ENCODE peak calls at places on chromosomes 4 and X, in eight cellular contexts. Y is foreskin fibroblast, B is psoas muscle, J is HFF-Myc, A is fibroblast of lung, Z is colonic mucosa, S is heart left ventricle, X is Caco-2. G is an unnamed sample.

GRCh38 chr4:109334129-109334528 is 31.7 kb upstream of the COL25A1 start:
- DNase-seq in Y (no peak), B (no peak), J (no peak), A (peak; percentile 56), Z (no peak), S (no peak), X (no peak), G (no peak)

GRCh38 chr4:163693776-163694175 is 199.3 kb downstream of the TMA16 start:
- DNase-seq in Y (peak; percentile 33), B (no peak), J (no peak), A (peak; percentile 92), Z (no peak), S (no peak), X (no peak), G (peak; percentile 49)

GRCh38 chr4:84319124-84319523 is 180.0 kb downstream of the NKX6-1 start:
- DNase-seq in Y (no peak), B (peak; percentile 78), J (no peak), A (peak; percentile 50), Z (peak; percentile 24), S (no peak), X (no peak), G (peak; percentile 8)

GRCh38 chr4:121484633-121485032 is 103.8 kb upstream of the QRFPR start:
- DNase-seq in Y (peak; percentile 81), B (no peak), J (peak; percentile 15), A (peak; percentile 48), Z (no peak), S (peak; percentile 36), X (no peak), G (peak; percentile 77)

GRCh38 chr4:40749717-40750460 is at the start of gene NSUN7:
- DNase-seq in Y (peak; percentile 24), B (peak; percentile 57), J (no peak), A (peak; percentile 61), Z (peak; percentile 83), S (peak; percentile 37), X (peak; percentile 94), G (no peak)

GRCh38 chr4:158169931-158170690 is 2.7 kb downstream of the GASK1B start:
- DNase-seq in Y (peak; percentile 80), B (no peak), J (no peak), A (peak; percentile 75), Z (no peak), S (no peak), X (no peak), G (peak; percentile 44)

GRCh38 chr4:158033416-158033863 is 139.4 kb downstream of the GASK1B start:
- DNase-seq in Y (peak; percentile 49), B (no peak), J (no peak), A (peak; percentile 82), Z (no peak), S (no peak), X (no peak), G (peak; percentile 75)

GRCh38 chr4:56723201-56723605 is 42.1 kb upstream of the HOPX start:
- DNase-seq in Y (no peak), B (no peak), J (no peak), A (no peak), Z (no peak), S (no peak), X (no peak), G (no peak)

GRCh38 chr4:74516321-74516720 is 71.4 kb downstream of the AREG start:
- DNase-seq in Y (no peak), B (no peak), J (no peak), A (peak; percentile 52), Z (no peak), S (no peak), X (no peak), G (peak; percentile 62)

GRCh38 chr4:26141916-26142638 is 178.7 kb upstream of the RBPJ start:
- DNase-seq in Y (peak; percentile 94), B (peak; percentile 62), J (no peak), A (peak; percentile 28), Z (no peak), S (peak; percentile 53), X (no peak), G (peak; percentile 15)

GRCh38 chr4:146957252-146957651 is 11.6 kb upstream of the TTC29 start:
- DNase-seq in Y (peak; percentile 81), B (no peak), J (peak; percentile 92), A (peak; percentile 93), Z (no peak), S (no peak), X (no peak), G (no peak)

GRCh38 chrX:48972214-48973164 is 845 bp upstream of the KCND1 start:
- DNase-seq in Y (peak; percentile 63), B (no peak), J (no peak), A (peak; percentile 44), Z (peak; percentile 53), S (no peak), X (peak; percentile 48), G (peak; percentile 68)

GRCh38 chr4:137070614-137071013 is 461.7 kb downstream of the PCDH18 start:
- DNase-seq in Y (no peak), B (no peak), J (no peak), A (no peak), Z (no peak), S (no peak), X (no peak), G (no peak)

GRCh38 chrX:51802917-51803688 is 59.9 kb downstream of the GSPT2 start:
- DNase-seq in Y (peak; percentile 79), B (no peak), J (peak; percentile 26), A (peak; percentile 72), Z (peak; percentile 65), S (peak; percentile 56), X (peak; percentile 64), G (peak; percentile 69)

GRCh38 chr4:105895609-105896460 is 564 bp downstream of the NPNT start:
- DNase-seq in Y (peak; percentile 23), B (peak; percentile 61), J (no peak), A (peak; percentile 2), Z (peak; percentile 60), S (peak; percentile 33), X (peak; percentile 56), G (peak; percentile 2)

GRCh38 chr4:57876934-57877554 is 766.9 kb upstream of the IGFBP7 start:
- DNase-seq in Y (no peak), B (no peak), J (no peak), A (no peak), Z (no peak), S (peak; percentile 32), X (no peak), G (no peak)

GRCh38 chr4:127708985-127709384 is 21.2 kb upstream of the SLC25A31 start:
- DNase-seq in Y (peak; percentile 88), B (no peak), J (peak; percentile 66), A (peak; percentile 90), Z (no peak), S (no peak), X (no peak), G (peak; percentile 80)

GRCh38 chr4:30720021-30720655 is at the start of gene PCDH7:
- DNase-seq in Y (peak; percentile 73), B (peak; percentile 49), J (no peak), A (peak; percentile 83), Z (peak; percentile 30), S (peak; percentile 47), X (peak; percentile 61), G (peak; percentile 58)
- H3K4me3 ChIP-seq in Y (peak within 1 kb of the TSS; percentile 63), B (peak within 1 kb of the TSS; percentile 60), J (peak within 1 kb of the TSS; percentile 32), A (peak within 1 kb of the TSS; percentile 80), Z (peak within 1 kb of the TSS; percentile 32), S (peak within 1 kb of the TSS; percentile 63), X (peak within 1 kb of the TSS; percentile 58), G (peak within 1 kb of the TSS; percentile 71)

DNA sequence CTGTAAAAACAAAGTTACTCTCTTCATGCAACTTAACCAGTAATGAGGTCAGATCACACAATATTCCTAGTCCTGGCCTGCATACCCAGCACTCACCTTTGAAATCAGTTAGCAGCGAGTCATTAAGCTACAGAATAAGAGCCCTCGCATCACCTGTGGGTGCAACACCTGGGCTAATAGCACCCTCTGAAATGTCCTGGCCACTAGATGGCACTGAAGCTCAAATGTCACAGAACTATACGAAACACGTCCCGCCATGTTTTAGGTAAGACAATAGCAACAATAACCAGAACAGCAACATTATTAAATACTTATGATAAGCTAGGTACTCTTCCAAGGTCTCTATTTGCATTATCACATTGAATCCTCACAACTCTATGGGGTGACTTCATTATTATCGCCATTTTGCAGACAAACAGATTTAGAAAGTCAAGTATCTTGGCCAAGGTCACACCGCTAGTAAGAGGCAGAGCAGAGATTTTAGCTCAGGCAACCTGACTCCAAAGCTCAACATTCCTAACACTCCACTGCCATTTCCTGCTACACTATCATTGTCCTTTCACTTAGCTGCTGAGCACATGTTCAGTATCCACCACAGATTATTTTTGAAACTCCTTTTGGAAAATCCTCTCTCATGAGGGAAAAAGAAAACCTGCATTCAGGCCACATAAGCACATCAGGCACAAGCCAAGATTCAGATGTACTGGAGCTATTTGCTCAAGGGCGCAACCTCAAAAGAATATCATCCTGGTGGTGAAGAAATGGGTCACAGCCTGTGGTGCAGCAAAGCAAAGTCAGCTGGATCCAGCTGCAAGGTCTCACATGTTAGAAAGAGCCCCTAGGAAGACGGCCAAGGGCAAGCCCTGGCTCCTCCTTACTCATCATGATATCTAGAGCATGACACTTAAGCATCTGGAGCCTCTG is 59.5 kb upstream of the KDR start:
- DNase-seq in Y (peak; percentile 95), B (no peak), J (no peak), A (peak; percentile 64), Z (peak; percentile 66), S (peak; percentile 41), X (peak; percentile 43), G (peak; percentile 73)
- TF ChIP-seq CTCF in Y (peak; percentile 16), B (peak; percentile 11), J (peak; percentile 32), A (peak; percentile 25), Z (peak; percentile 31), S (no peak), X (peak; percentile 40), G (peak; percentile 11)

DNA sequence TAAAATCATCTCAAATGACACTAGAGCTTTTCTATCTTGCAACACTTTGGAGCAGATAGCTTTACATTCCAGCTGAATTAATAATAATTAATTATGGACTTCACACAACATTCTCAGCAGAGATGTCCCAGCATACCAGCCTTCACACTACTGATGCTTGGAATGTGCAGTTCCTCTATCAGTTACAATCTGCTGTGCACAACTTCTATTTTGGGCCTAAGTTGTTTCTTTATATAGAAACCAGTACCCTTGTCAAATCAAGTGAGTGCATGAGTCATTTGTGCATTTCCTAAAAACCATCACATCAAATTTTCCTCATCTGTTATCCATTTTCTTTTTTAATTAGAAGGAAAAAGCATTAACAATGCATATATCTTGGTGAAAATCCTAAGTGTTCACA is 8.8 kb upstream of the RASL11B start:
- DNase-seq in Y (peak; percentile 81), B (no peak), J (no peak), A (peak; percentile 81), Z (no peak), S (no peak), X (no peak), G (peak; percentile 72)
- H3K4me3 ChIP-seq in Y (no peak overlapping the region), B (no peak overlapping the region), J (no peak overlapping the region), A (no peak overlapping the region), Z (no peak overlapping the region), S (no peak overlapping the region), X (no peak overlapping the region), G (no peak overlapping the region)

DNA sequence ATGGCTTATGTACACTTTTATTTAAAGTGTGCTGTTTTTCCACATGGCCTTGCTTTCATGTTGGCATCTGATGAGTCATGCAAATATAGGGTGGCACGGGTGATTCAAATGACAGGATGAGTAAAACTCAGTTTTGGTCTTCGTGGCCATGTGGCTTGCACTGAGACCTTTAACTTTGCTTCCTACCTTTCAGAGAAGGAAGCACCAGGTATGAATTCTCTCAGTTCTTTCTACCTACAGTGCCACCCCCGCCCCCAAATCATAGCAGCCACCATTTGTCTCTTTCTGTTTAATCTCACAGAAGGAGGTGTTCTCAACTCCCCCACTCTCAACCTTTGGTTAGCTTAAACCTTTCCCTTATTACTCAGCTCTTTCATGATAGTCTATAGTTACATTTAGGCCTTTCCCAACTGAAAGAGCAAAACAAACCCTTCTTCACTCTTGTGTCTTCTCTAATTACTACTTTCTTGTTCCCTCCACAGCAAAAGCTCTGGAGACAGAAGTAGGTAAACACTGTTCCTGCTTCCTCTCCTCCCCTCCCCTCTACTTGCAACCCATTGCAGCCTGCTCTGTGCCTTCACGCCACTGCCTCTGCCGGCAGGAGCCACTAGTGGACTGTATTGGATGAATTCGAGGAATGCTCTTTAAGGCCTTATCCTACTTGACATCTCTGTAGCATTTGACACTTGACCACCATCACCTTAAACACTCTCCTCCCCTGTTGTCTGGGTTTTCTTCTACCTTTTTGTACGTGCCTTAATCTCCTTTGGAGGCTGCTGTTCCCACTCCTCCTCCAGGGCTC is 123.7 kb downstream of the AFF1 start:
- DNase-seq in Y (peak; percentile 32), B (no peak), J (no peak), A (no peak), Z (no peak), S (peak; percentile 43), X (no peak), G (no peak)
- TF ChIP-seq CTCF in Y (no peak), B (peak; percentile 26), J (no peak), A (peak; percentile 16), Z (no peak), S (peak; percentile 28), X (no peak), G (peak; percentile 19)